ENCODE peak calls at places on chromosomes 4 and X, in five cellular contexts. One of them, this sample, is unnamed.

GRCh38 chr4:76896731-76897521 is 1.0 kb downstream of the SOWAHB start:
- DNase-seq in Right ventricle myocardium inferior: peak; percentile 56
- DNase-seq in stimulated activated CD8-positive, alpha-beta memory T cell treated with anti-CD3 and anti-CD28 coated beads, Interleukin-7, amount 100 ng/mL, for 1 hour: no peak
- DNase-seq in cardiac muscle cell: peak; percentile 27
- DNase-seq in NCI-H774: peak; percentile 57
- DNase-seq in this sample: peak; percentile 22

GRCh38 chr4:185020293-185020808 is 2.1 kb downstream of the HELT start:
- DNase-seq in stimulated activated CD8-positive, alpha-beta memory T cell treated with anti-CD3 and anti-CD28 coated beads, Interleukin-7, amount 100 ng/mL, for 1 hour: no peak
- DNase-seq in NCI-H774: no peak
- DNase-seq in cardiac muscle cell: peak; percentile 35
- DNase-seq in Right ventricle myocardium inferior: no peak
- DNase-seq in this sample: no peak

GRCh38 chr4:21795091-21795490 is 153.5 kb downstream of the KCNIP4 start:
- DNase-seq in stimulated activated CD8-positive, alpha-beta memory T cell treated with anti-CD3 and anti-CD28 coated beads, Interleukin-7, amount 100 ng/mL, for 1 hour: no peak
- DNase-seq in cardiac muscle cell: peak; percentile 66
- DNase-seq in Right ventricle myocardium inferior: no peak
- DNase-seq in NCI-H774: no peak
- DNase-seq in this sample: peak; percentile 68

GRCh38 chrX:15911729-15912550 is 57.3 kb upstream of the AP1S2 start:
- DNase-seq in stimulated activated CD8-positive, alpha-beta memory T cell treated with anti-CD3 and anti-CD28 coated beads, Interleukin-7, amount 100 ng/mL, for 1 hour: no peak
- DNase-seq in Right ventricle myocardium inferior: no peak
- DNase-seq in NCI-H774: no peak
- DNase-seq in cardiac muscle cell: peak; percentile 63
- DNase-seq in this sample: peak; percentile 17

GRCh38 chr4:121597346-121597934 is 99.3 kb downstream of the ANXA5 start:
- DNase-seq in cardiac muscle cell: no peak
- DNase-seq in NCI-H774: no peak
- DNase-seq in stimulated activated CD8-positive, alpha-beta memory T cell treated with anti-CD3 and anti-CD28 coated beads, Interleukin-7, amount 100 ng/mL, for 1 hour: no peak
- DNase-seq in Right ventricle myocardium inferior: no peak
- DNase-seq in this sample: no peak

GRCh38 chrX:41449138-41449537 is 2.0 kb downstream of the NYX start:
- DNase-seq in stimulated activated CD8-positive, alpha-beta memory T cell treated with anti-CD3 and anti-CD28 coated beads, Interleukin-7, amount 100 ng/mL, for 1 hour: no peak
- DNase-seq in Right ventricle myocardium inferior: no peak
- DNase-seq in cardiac muscle cell: no peak
- DNase-seq in NCI-H774: no peak
- DNase-seq in this sample: no peak

GRCh38 chr4:1321946-1322650 is 24.9 kb upstream of the UVSSA start:
- DNase-seq in stimulated activated CD8-positive, alpha-beta memory T cell treated with anti-CD3 and anti-CD28 coated beads, Interleukin-7, amount 100 ng/mL, for 1 hour: no peak
- DNase-seq in cardiac muscle cell: no peak
- DNase-seq in Right ventricle myocardium inferior: peak; percentile 55
- DNase-seq in NCI-H774: no peak
- DNase-seq in this sample: no peak

GRCh38 chr4:4455199-4455865 is 68.4 kb downstream of the NSG1 start:
- DNase-seq in Right ventricle myocardium inferior: no peak
- DNase-seq in NCI-H774: no peak
- DNase-seq in stimulated activated CD8-positive, alpha-beta memory T cell treated with anti-CD3 and anti-CD28 coated beads, Interleukin-7, amount 100 ng/mL, for 1 hour: no peak
- DNase-seq in cardiac muscle cell: no peak
- DNase-seq in this sample: no peak

GRCh38 chr4:42167709-42168108 is 15.3 kb upstream of the BEND4 start:
- DNase-seq in cardiac muscle cell: no peak
- DNase-seq in Right ventricle myocardium inferior: no peak
- DNase-seq in stimulated activated CD8-positive, alpha-beta memory T cell treated with anti-CD3 and anti-CD28 coated beads, Interleukin-7, amount 100 ng/mL, for 1 hour: no peak
- DNase-seq in NCI-H774: no peak
- DNase-seq in this sample: no peak

GRCh38 chr4:176638992-176639391 is 153.7 kb downstream of the VEGFC start:
- DNase-seq in NCI-H774: no peak
- DNase-seq in cardiac muscle cell: peak; percentile 28
- DNase-seq in stimulated activated CD8-positive, alpha-beta memory T cell treated with anti-CD3 and anti-CD28 coated beads, Interleukin-7, amount 100 ng/mL, for 1 hour: no peak
- DNase-seq in Right ventricle myocardium inferior: no peak
- DNase-seq in this sample: peak; percentile 49

GRCh38 chrX:20623448-20623847 is 356.7 kb upstream of the RPS6KA3 start:
- DNase-seq in NCI-H774: no peak
- DNase-seq in cardiac muscle cell: no peak
- DNase-seq in stimulated activated CD8-positive, alpha-beta memory T cell treated with anti-CD3 and anti-CD28 coated beads, Interleukin-7, amount 100 ng/mL, for 1 hour: no peak
- DNase-seq in Right ventricle myocardium inferior: no peak
- DNase-seq in this sample: no peak

GRCh38 chr4:182142146-182143085 is 100.8 kb upstream of the TENM3 start:
- DNase-seq in NCI-H774: no peak
- DNase-seq in Right ventricle myocardium inferior: no peak
- DNase-seq in stimulated activated CD8-positive, alpha-beta memory T cell treated with anti-CD3 and anti-CD28 coated beads, Interleukin-7, amount 100 ng/mL, for 1 hour: no peak
- DNase-seq in cardiac muscle cell: peak; percentile 58
- DNase-seq in this sample: peak; percentile 30

GRCh38 chr4:68324509-68325262 is 25.2 kb downstream of the YTHDC1 start:
- DNase-seq in Right ventricle myocardium inferior: no peak
- DNase-seq in cardiac muscle cell: no peak
- DNase-seq in NCI-H774: no peak
- DNase-seq in stimulated activated CD8-positive, alpha-beta memory T cell treated with anti-CD3 and anti-CD28 coated beads, Interleukin-7, amount 100 ng/mL, for 1 hour: no peak
- DNase-seq in this sample: no peak

GRCh38 chrX:43880439-43880838 is 1.8 kb downstream of the MAOB start:
- DNase-seq in cardiac muscle cell: no peak
- DNase-seq in stimulated activated CD8-positive, alpha-beta memory T cell treated with anti-CD3 and anti-CD28 coated beads, Interleukin-7, amount 100 ng/mL, for 1 hour: no peak
- DNase-seq in Right ventricle myocardium inferior: no peak
- DNase-seq in NCI-H774: no peak
- DNase-seq in this sample: no peak

GRCh38 chr4:44583393-44583792 is 68.0 kb downstream of the YIPF7 start:
- DNase-seq in cardiac muscle cell: no peak
- DNase-seq in Right ventricle myocardium inferior: no peak
- DNase-seq in NCI-H774: no peak
- DNase-seq in stimulated activated CD8-positive, alpha-beta memory T cell treated with anti-CD3 and anti-CD28 coated beads, Interleukin-7, amount 100 ng/mL, for 1 hour: no peak
- DNase-seq in this sample: no peak

GRCh38 chr4:170769857-170770256 is 680.1 kb upstream of the AADAT start:
- DNase-seq in stimulated activated CD8-positive, alpha-beta memory T cell treated with anti-CD3 and anti-CD28 coated beads, Interleukin-7, amount 100 ng/mL, for 1 hour: no peak
- DNase-seq in cardiac muscle cell: no peak
- DNase-seq in Right ventricle myocardium inferior: no peak
- DNase-seq in NCI-H774: no peak
- DNase-seq in this sample: no peak

GRCh38 chrX:109826954-109827708 is 94.1 kb upstream of the ACSL4 start:
- DNase-seq in cardiac muscle cell: peak; percentile 76
- DNase-seq in Right ventricle myocardium inferior: no peak
- DNase-seq in NCI-H774: no peak
- DNase-seq in stimulated activated CD8-positive, alpha-beta memory T cell treated with anti-CD3 and anti-CD28 coated beads, Interleukin-7, amount 100 ng/mL, for 1 hour: no peak
- DNase-seq in this sample: peak; percentile 90

GRCh38 chrX:136635235-136635634 is 12.7 kb upstream of the CD40LG start:
- DNase-seq in NCI-H774: no peak
- DNase-seq in stimulated activated CD8-positive, alpha-beta memory T cell treated with anti-CD3 and anti-CD28 coated beads, Interleukin-7, amount 100 ng/mL, for 1 hour: no peak
- DNase-seq in Right ventricle myocardium inferior: no peak
- DNase-seq in cardiac muscle cell: no peak
- DNase-seq in this sample: no peak

GRCh38 chr4:7422898-7423180 is 11.9 kb downstream of the PSAPL1 start:
- DNase-seq in stimulated activated CD8-positive, alpha-beta memory T cell treated with anti-CD3 and anti-CD28 coated beads, Interleukin-7, amount 100 ng/mL, for 1 hour: no peak
- DNase-seq in NCI-H774: no peak
- DNase-seq in cardiac muscle cell: no peak
- DNase-seq in Right ventricle myocardium inferior: no peak
- DNase-seq in this sample: no peak

This sample was measured in fibroblast of villous mesenchyme.